ENCODE peak calls at places on chromosomes 2 and 18, in four cellular contexts. K, I, Z and E are unnamed samples.

GRCh38 chr18:55585586-55586521 is 2.1 kb downstream of the TCF4 start:
- DNase-seq in K (no peak), Z (no peak), I (no peak), E (no peak)

GRCh38 chr2:146624429-146624828 is 1220.4 kb upstream of the ACVR2A start:
- DNase-seq in K (no peak), I (no peak), Z (no peak), E (no peak)

GRCh38 chr2:58620127-58620526 is 379.0 kb upstream of the FANCL start:
- DNase-seq in K (no peak), I (peak; percentile 24), Z (no peak), E (no peak)

GRCh38 chr2:160703648-160704585 is 210.3 kb upstream of the RBMS1 start:
- DNase-seq in K (no peak), Z (peak; percentile 6), I (no peak), E (peak; percentile 11)

GRCh38 chr2:69815717-69816116 is 13.7 kb upstream of the GMCL1 start:
- DNase-seq in K (no peak), I (no peak), Z (no peak), E (no peak)

GRCh38 chr2:238912916-238913875 is 65.3 kb downstream of the TWIST2 start:
- DNase-seq in Z (no peak), K (no peak), I (no peak), E (no peak)

GRCh38 chr2:10772868-10773215 is 39.7 kb downstream of the PDIA6 start:
- DNase-seq in Z (no peak), I (no peak), K (no peak), E (no peak)

GRCh38 chr2:129929321-129930290 is 49.9 kb upstream of the RAB6C start:
- DNase-seq in Z (no peak), K (no peak), I (peak; percentile 87), E (no peak)

GRCh38 chr2:44964704-44965343 is 23.3 kb downstream of the SIX3 start:
- DNase-seq in I (no peak), K (no peak), Z (no peak), E (no peak)

GRCh38 chr18:35376393-35376741 is 770 bp downstream of the ZNF396 start:
- DNase-seq in K (no peak), I (no peak), Z (peak; percentile 16), E (peak; percentile 22)

GRCh38 chr2:47373747-47374146 is 29.2 kb upstream of the MSH2 start:
- DNase-seq in K (no peak), I (no peak), Z (no peak), E (peak; percentile 71)

GRCh38 chr18:28108801-28109200 is 68.1 kb downstream of the CDH2 start:
- DNase-seq in K (no peak), I (no peak), Z (no peak), E (no peak)

GRCh38 chr2:74552914-74553811 is 579 bp downstream of the LOXL3 start:
- DNase-seq in I (no peak), K (no peak), Z (peak; percentile 74), E (no peak)